ENCODE peak calls at places on chromosomes 6 and 20, in seven cellular contexts. I, K, P, J, D, M and C are unnamed samples.

GRCh38 chr6:166419268-166419667 is 36.5 kb upstream of the MPC1 start:
- DNase-seq in I (no peak), K (no peak), P (no peak), J (no peak), D (peak; percentile 71), M (no peak), C (no peak)

GRCh38 chr6:57329933-57330332 is 12.5 kb downstream of the PRIM2 start:
- DNase-seq in I (no peak), K (no peak), P (no peak), J (no peak), D (no peak), M (no peak), C (no peak)

GRCh38 chr20:35461620-35462019 is 6.2 kb downstream of the CEP250 start:
- DNase-seq in I (peak; percentile 96), K (no peak), P (no peak), J (no peak), D (no peak), M (no peak), C (no peak)

GRCh38 chr6:105192707-105193465 is 13.1 kb upstream of the POPDC3 start:
- DNase-seq in I (no peak), K (no peak), P (no peak), J (no peak), D (no peak), M (no peak), C (no peak)

GRCh38 chr6:11729083-11729482 is 49.5 kb downstream of the ADTRP start:
- DNase-seq in I (no peak), K (no peak), P (no peak), J (no peak), D (no peak), M (no peak), C (no peak)

GRCh38 chr6:74044417-74045096 is 348.6 kb downstream of the CD109 start:
- DNase-seq in I (no peak), K (no peak), P (no peak), J (no peak), D (no peak), M (no peak), C (no peak)

GRCh38 chr6:110813813-110814487 is 1.3 kb downstream of the CDK19 start:
- DNase-seq in I (no peak), K (no peak), P (no peak), J (no peak), D (no peak), M (no peak), C (peak; percentile 53)

GRCh38 chr20:62760536-62761057 is 35.7 kb upstream of the MRGBP start:
- DNase-seq in I (no peak), K (no peak), P (no peak), J (peak; percentile 45), D (no peak), M (peak; percentile 66), C (no peak)

GRCh38 chr20:23920408-23920780 is 40.8 kb upstream of the CST5 start:
- DNase-seq in I (no peak), K (no peak), P (no peak), J (no peak), D (no peak), M (no peak), C (no peak)

GRCh38 chr6:2970034-2970685 is 1.2 kb downstream of the SERPINB6 start:
- DNase-seq in I (peak; percentile 44), K (no peak), P (no peak), J (no peak), D (no peak), M (no peak), C (no peak)

GRCh38 chr6:105318660-105319059 is 84.2 kb downstream of the PREP start:
- DNase-seq in I (no peak), K (no peak), P (no peak), J (no peak), D (no peak), M (no peak), C (no peak)

GRCh38 chr6:16729183-16729696 is 32.0 kb downstream of the ATXN1 start:
- DNase-seq in I (peak; percentile 47), K (no peak), P (no peak), J (no peak), D (no peak), M (no peak), C (no peak)

GRCh38 chr6:52384145-52384766 is 22.3 kb downstream of the PAQR8 start:
- DNase-seq in I (no peak), K (no peak), P (no peak), J (no peak), D (no peak), M (no peak), C (no peak)

GRCh38 chr6:11078266-11078665 is 15.4 kb upstream of the SMIM13 start:
- DNase-seq in I (no peak), K (no peak), P (no peak), J (no peak), D (no peak), M (no peak), C (no peak)

GRCh38 chr20:17228624-17229061 is 1.8 kb downstream of the PCSK2 start:
- DNase-seq in I (no peak), K (peak; percentile 76), P (no peak), J (peak; percentile 72), D (no peak), M (peak; percentile 87), C (no peak)

GRCh38 chr6:129114992-129115391 is 232.1 kb downstream of the LAMA2 start:
- DNase-seq in I (no peak), K (no peak), P (no peak), J (no peak), D (no peak), M (no peak), C (no peak)

GRCh38 chr6:7761047-7761446 is 35.1 kb downstream of the BMP6 start:
- DNase-seq in I (no peak), K (no peak), P (no peak), J (no peak), D (no peak), M (no peak), C (no peak)

GRCh38 chr6:119844385-119844784 is 494.8 kb upstream of the MAN1A1 start:
- DNase-seq in I (no peak), K (no peak), P (no peak), J (no peak), D (no peak), M (no peak), C (no peak)

GRCh38 chr6:125512621-125513020 is 210.9 kb upstream of the HDDC2 start:
- DNase-seq in I (no peak), K (no peak), P (no peak), J (no peak), D (no peak), M (no peak), C (no peak)

GRCh38 chr6:14286144-14286543 is 168.6 kb downstream of the CD83 start:
- DNase-seq in I (no peak), K (peak; percentile 42), P (no peak), J (no peak), D (no peak), M (no peak), C (no peak)

DNA sequence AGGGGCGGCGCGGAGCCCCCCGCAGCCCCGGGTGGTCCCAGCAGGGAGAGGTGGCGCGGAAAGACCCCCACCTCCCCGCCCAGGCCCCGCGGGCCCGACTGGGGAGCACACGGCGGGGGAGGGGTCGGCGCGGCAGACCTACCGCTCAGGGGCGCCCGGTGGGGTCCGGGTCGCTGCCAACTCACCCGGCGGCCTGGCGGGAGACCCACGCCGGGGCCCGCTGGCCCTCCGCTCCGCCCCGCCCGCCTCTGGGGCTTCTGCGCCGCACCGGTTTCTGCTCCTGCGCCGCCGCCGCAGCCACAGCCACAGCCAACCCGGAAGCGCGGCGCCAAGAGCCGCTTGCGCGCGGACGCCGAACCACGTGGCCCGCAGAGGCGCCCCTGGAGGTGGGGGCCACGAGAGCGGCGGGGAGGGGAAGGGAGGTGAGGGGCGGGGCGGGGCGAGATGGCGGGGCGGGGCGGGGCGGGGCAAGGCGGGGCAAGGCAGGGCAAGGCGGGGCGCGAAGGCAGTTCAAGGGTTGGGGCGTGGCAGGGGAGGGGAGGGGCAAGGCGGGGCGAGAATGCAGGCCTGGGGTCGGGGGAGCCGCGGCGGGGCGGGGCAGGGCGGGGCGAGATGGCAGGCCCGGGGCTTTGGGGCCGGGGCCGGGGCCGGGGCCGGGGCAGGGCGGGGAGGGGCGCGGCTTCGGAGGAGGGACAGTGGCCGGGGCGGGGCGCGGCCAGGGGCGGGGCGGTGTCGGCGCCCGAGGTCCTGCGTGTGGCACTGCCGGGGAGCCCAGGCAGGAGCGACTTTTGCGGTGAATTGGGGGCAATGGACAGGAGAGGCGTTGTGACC is at the start of gene ZBTB24:
- DNase-seq in I (peak; percentile 79), K (peak; percentile 85), P (peak; percentile 93), J (peak; percentile 99), D (peak; percentile 41), M (peak; percentile 98), C (peak; percentile 91)
- TF ChIP-seq POLR2AphosphoS5 in I (peak; percentile 90), K (no peak), P (peak; percentile 94), J (peak; percentile 94), D (peak; percentile 46), M (peak; percentile 76), C (peak; percentile 82)

GRCh38 chr6:170276369-170277057 is 14.4 kb downstream of the DLL1 start:
- DNase-seq in I (no peak), K (no peak), P (peak; percentile 44), J (peak; percentile 71), D (no peak), M (no peak), C (no peak)
- H3K27ac ChIP-seq in I (no peak overlapping the region), K (no peak overlapping the region), P (peak overlapping the region; percentile 26), J (peak overlapping the region; percentile 61), D (no peak overlapping the region), M (no peak overlapping the region), C (no peak overlapping the region)

GRCh38 chr20:49285233-49285668 is 7.4 kb upstream of the ZNFX1 start:
- DNase-seq in I (no peak), K (no peak), P (no peak), J (no peak), D (no peak), M (no peak), C (no peak)
- H3K4me3 ChIP-seq in I (no peak overlapping the region), K (peak overlapping the region; percentile 4), P (no peak overlapping the region), J (no peak overlapping the region), D (peak overlapping the region; percentile 95), M (no peak overlapping the region), C (no peak overlapping the region)

GRCh38 chr6:135180458-135181332 is at the start of gene MYB:
- DNase-seq in I (peak; percentile 40), K (peak; percentile 81), P (peak; percentile 54), J (peak; percentile 91), D (no peak), M (peak; percentile 93), C (peak; percentile 47)

GRCh38 chr6:135183532-135184440 is 2.7 kb downstream of the MYB start:
- DNase-seq in I (peak; percentile 35), K (peak; percentile 79), P (peak; percentile 67), J (peak; percentile 89), D (no peak), M (peak; percentile 52), C (peak; percentile 40)

GRCh38 chr6:135181333-135182119 is 418 bp downstream of the MYB start:
- DNase-seq in I (peak; percentile 43), K (no peak), P (no peak), J (peak; percentile 80), D (no peak), M (peak; percentile 81), C (no peak)

GRCh38 chr6:135182120-135182992 is 1.2 kb downstream of the MYB start:
- DNase-seq in I (peak; percentile 9), K (peak; percentile 66), P (peak; percentile 31), J (peak; percentile 88), D (no peak), M (peak; percentile 89), C (no peak)

DNA sequence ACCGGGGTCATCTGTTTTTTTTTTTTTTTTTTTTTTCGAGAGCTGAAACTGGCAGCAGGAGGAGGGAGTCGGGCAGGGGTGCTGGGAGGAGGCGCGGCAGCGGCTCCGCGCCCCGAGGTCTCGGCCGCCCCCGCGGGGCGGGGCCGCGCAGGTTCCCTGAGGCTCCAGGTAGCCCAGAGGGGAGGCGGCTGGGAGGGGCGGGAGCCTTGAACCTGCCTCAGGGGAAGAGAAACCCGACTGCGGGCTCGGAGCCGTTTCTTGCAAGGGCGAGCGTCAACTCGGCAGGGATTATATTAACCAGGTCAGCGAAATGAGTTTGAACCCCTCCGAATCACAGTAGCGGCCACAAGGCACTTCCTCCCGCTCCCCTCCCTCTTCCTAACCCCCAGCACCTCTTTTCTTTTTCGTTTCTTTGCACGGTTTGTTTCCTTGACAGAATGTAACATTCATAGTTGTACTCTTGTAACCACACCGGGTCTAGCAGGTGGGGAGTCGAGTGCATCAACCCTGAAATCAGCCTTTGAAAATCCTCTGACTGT is 2.0 kb downstream of the MYB start:
- DNase-seq in I (no peak), K (peak; percentile 74), P (peak; percentile 65), J (peak; percentile 89), D (no peak), M (peak; percentile 90), C (peak; percentile 46)
- TF ChIP-seq POLR2AphosphoS5 in I (no peak), K (no peak), P (no peak), J (no peak), D (peak; percentile 30), M (no peak), C (no peak)